ENCODE peak calls at places on chromosomes 16 and 17, in six cellular contexts. P is fibroblast of villous mesenchyme; C is HL-60; Y is activated CD8-positive, alpha-beta memory T cell treated with anti-CD3 and anti-CD28 coated beads, Interleukin-2, amount 50 U/mL, for 48 hours; U is neural crest cell; F is stimulated activated CD8-positive, alpha-beta memory T cell treated with anti-CD3 and anti-CD28 coated beads, Interleukin-15, amount 100 ng/mL, for 24 hours. S is an unnamed sample.

GRCh38 chr17:18960803-18961511 is 9.0 kb downstream of the SLC5A10 start:
- DNase-seq in F (peak), Y (peak), C (peak), P (peak), U (peak), S (peak)

GRCh38 chr17:35295686-35296085 is 52.8 kb downstream of the SLFN5 start:
- DNase-seq in C (no peak), F (no peak), U (no peak), Y (no peak), P (no peak), S (no peak)

GRCh38 chr16:88715312-88716190 is 9.2 kb downstream of the CTU2 start:
- DNase-seq in P (no peak), C (no peak), F (no peak), Y (no peak), U (no peak), S (no peak)

GRCh38 chr16:81029930-81030604 is 5.6 kb upstream of the ATMIN start:
- DNase-seq in U (no peak), C (no peak), Y (no peak), F (no peak), P (no peak), S (no peak)

GRCh38 chr16:83956336-83957289 is 3.6 kb downstream of the OSGIN1 start:
- DNase-seq in C (peak), P (peak), Y (peak), U (peak), F (peak), S (peak)

GRCh38 chr16:13070268-13070667 is 168.9 kb downstream of the SHISA9 start:
- DNase-seq in Y (no peak), F (no peak), P (no peak), C (no peak), U (no peak), S (no peak)

GRCh38 chr16:64206877-64207276 is 915.0 kb downstream of the CDH11 start:
- DNase-seq in C (no peak), F (no peak), Y (no peak), U (no peak), P (no peak), S (no peak)

GRCh38 chr17:1422907-1423306 is 22.9 kb upstream of the YWHAE start:
- DNase-seq in P (peak), F (no peak), C (no peak), Y (no peak), U (no peak), S (peak)

GRCh38 chr17:81703747-81704654 is 834 bp downstream of the MRPL12 start:
- DNase-seq in C (no peak), F (no peak), P (no peak), Y (no peak), U (no peak), S (peak)

GRCh38 chr16:1361685-1362360 is 10.1 kb downstream of the GNPTG start:
- DNase-seq in C (no peak), U (no peak), F (no peak), Y (no peak), P (no peak), S (no peak)

GRCh38 chr17:5209396-5209795 is 17.7 kb upstream of the ZNF594 start:
- DNase-seq in U (no peak), P (no peak), C (no peak), Y (no peak), F (no peak), S (peak)

GRCh38 chr16:65574311-65574966 is 452.6 kb upstream of the CDH11 start:
- DNase-seq in F (no peak), P (no peak), C (no peak), Y (no peak), U (peak), S (no peak)

GRCh38 chr17:50837980-50838954 is 2.9 kb downstream of the WFIKKN2 start:
- DNase-seq in P (no peak), Y (no peak), F (no peak), U (no peak), C (no peak), S (no peak)

GRCh38 chr16:80006175-80006895 is 405.8 kb upstream of the MAF start:
- DNase-seq in C (no peak), P (peak), U (no peak), Y (no peak), F (no peak), S (peak)

GRCh38 chr16:49276646-49277385 is 4.8 kb downstream of the CBLN1 start:
- DNase-seq in F (no peak), Y (no peak), C (no peak), U (no peak), P (no peak), S (no peak)

GRCh38 chr17:78839762-78840529 is 668 bp downstream of the USP36 start:
- DNase-seq in C (no peak), F (no peak), P (peak), U (no peak), Y (peak), S (peak)

GRCh38 chr16:72639494-72639893 is 408.4 kb downstream of the ZFHX3 start:
- DNase-seq in C (no peak), Y (no peak), P (no peak), U (no peak), F (no peak), S (no peak)

GRCh38 chr16:711548-712320 is 3.2 kb upstream of the METRN start:
- DNase-seq in F (peak), U (peak), P (peak), Y (peak), C (no peak), S (peak)

GRCh38 chr17:7855643-7856080 is 796 bp downstream of the TMEM88 start:
- DNase-seq in Y (peak), F (no peak), P (peak), U (peak), C (no peak), S (peak)

GRCh38 chr16:50671644-50672260 is 9.4 kb downstream of the SNX20 start:
- DNase-seq in F (no peak), U (peak), P (peak), Y (peak), C (peak), S (peak)

GRCh38 chr16:11349599-11350276 is 4.5 kb downstream of the RMI2 start:
- DNase-seq in U (no peak), F (no peak), P (peak), Y (no peak), C (peak), S (no peak)

GRCh38 chr16:75099075-75099667 is 17.4 kb downstream of the LDHD start:
- DNase-seq in U (no peak), C (no peak), Y (no peak), F (no peak), P (no peak), S (no peak)

GRCh38 chr17:58811301-58811700 is 55.6 kb downstream of the PPM1E start:
- DNase-seq in Y (no peak), P (no peak), U (no peak), F (no peak), C (no peak), S (no peak)

GRCh38 chr17:78879679-78880186 is 23.3 kb downstream of the CEP295NL start:
- DNase-seq in Y (peak), C (no peak), F (no peak), P (peak), U (no peak), S (peak)

GRCh38 chr17:15260376-15261062 is 4.6 kb downstream of the PMP22 start:
- DNase-seq in F (peak), C (no peak), P (peak), U (peak), Y (peak), S (peak)

GRCh38 chr16:69482410-69482951 is 58.1 kb downstream of the CYB5B start:
- DNase-seq in C (no peak), P (peak), U (no peak), F (no peak), Y (no peak), S (peak)

GRCh38 chr17:53527473-53527872 is 295.3 kb upstream of the KIF2B start:
- DNase-seq in F (no peak), P (no peak), C (no peak), U (no peak), Y (no peak), S (no peak)

GRCh38 chr17:75506134-75506533 is 9.2 kb downstream of the CASKIN2 start:
- DNase-seq in Y (no peak), U (no peak), F (no peak), C (no peak), P (no peak), S (no peak)

GRCh38 chr17:26731005-26731921 is 562.7 kb upstream of the WSB1 start:
- DNase-seq in U (no peak), C (no peak), Y (no peak), P (no peak), F (no peak), S (no peak)

GRCh38 chr17:10631048-10631700 is 25.9 kb downstream of the MYH3 start:
- DNase-seq in U (peak), F (no peak), C (no peak), Y (peak), P (peak), S (peak)

GRCh38 chr16:69223882-69224281 is 36.9 kb downstream of the SNTB2 start:
- DNase-seq in F (no peak), U (no peak), P (no peak), C (no peak), Y (no peak), S (no peak)

GRCh38 chr17:10768766-10769383 is 35.0 kb downstream of the TMEM238L start:
- DNase-seq in U (no peak), F (no peak), C (no peak), P (no peak), Y (no peak), S (no peak)

GRCh38 chr16:83344014-83344413 is 463.8 kb upstream of the HSBP1 start:
- DNase-seq in Y (no peak), U (no peak), C (no peak), F (no peak), P (peak), S (peak)

GRCh38 chr16:67407176-67407787 is 9.0 kb downstream of the ZDHHC1 start:
- DNase-seq in U (no peak), Y (no peak), C (no peak), F (no peak), P (no peak), S (no peak)

GRCh38 chr17:76501018-76501826 is at the start of gene RHBDF2:
- DNase-seq in Y (peak), F (peak), C (peak), P (peak), U (peak), S (peak)

GRCh38 chr16:19851476-19851875 is 33.2 kb downstream of the GPRC5B start:
- DNase-seq in U (no peak), P (no peak), C (no peak), Y (no peak), F (no peak), S (no peak)